ENCODE peak calls at places on chromosomes 12 and 14, in five cellular contexts. W is GM12878, N is sigmoid colon, D is transverse colon, I is esophagus muscularis mucosa. R is an unnamed sample.

GRCh38 chr14:70886421-70887206 is 20.6 kb upstream of the PCNX1 start:
- DNase-seq in W (peak; percentile 76), N (no peak), D (peak; percentile 63), I (no peak), R (no peak)

GRCh38 chr12:45913631-45914030 is 76.7 kb downstream of the SCAF11 start:
- DNase-seq in W (no peak), N (no peak), D (no peak), I (no peak), R (no peak)

GRCh38 chr12:100953217-100953616 is 158.6 kb downstream of the ANO4 start:
- DNase-seq in W (no peak), N (no peak), D (no peak), I (no peak), R (no peak)

GRCh38 chr14:86672071-86672470 is 1142.1 kb downstream of the FLRT2 start:
- DNase-seq in W (no peak), N (no peak), D (no peak), I (no peak), R (no peak)

GRCh38 chr12:120940799-120941198 is 36.6 kb upstream of the SPPL3 start:
- DNase-seq in W (no peak), N (no peak), D (no peak), I (no peak), R (no peak)

GRCh38 chr14:33796356-33796755 is 154.5 kb downstream of the EGLN3 start:
- DNase-seq in W (no peak), N (no peak), D (no peak), I (no peak), R (no peak)

GRCh38 chr14:52873694-52874093 is 77.2 kb downstream of the FERMT2 start:
- DNase-seq in W (no peak), N (peak; percentile 77), D (no peak), I (no peak), R (no peak)

GRCh38 chr12:11731455-11731854 is 82.0 kb downstream of the ETV6 start:
- DNase-seq in W (no peak), N (no peak), D (no peak), I (no peak), R (no peak)

GRCh38 chr14:95047754-95048153 is 109.6 kb downstream of the DICER1 start:
- DNase-seq in W (no peak), N (peak; percentile 45), D (no peak), I (no peak), R (no peak)

GRCh38 chr12:108722992-108723766 is 8.1 kb downstream of the CORO1C start:
- DNase-seq in W (no peak), N (peak; percentile 82), D (no peak), I (no peak), R (no peak)

GRCh38 chr12:109111775-109112491 is 4.5 kb upstream of the ACACB start:
- DNase-seq in W (no peak), N (peak; percentile 91), D (peak; percentile 82), I (no peak), R (peak; percentile 71)

GRCh38 chr12:6752181-6752930 is 585 bp downstream of the MLF2 start:
- DNase-seq in W (no peak), N (peak; percentile 82), D (peak; percentile 50), I (no peak), R (peak; percentile 83)

GRCh38 chr14:103313704-103314103 is 20.3 kb upstream of the EIF5 start:
- DNase-seq in W (no peak), N (no peak), D (no peak), I (no peak), R (no peak)

GRCh38 chr12:64450711-64451486 is 1.0 kb upstream of the TBK1 start:
- DNase-seq in W (no peak), N (no peak), D (no peak), I (no peak), R (no peak)

GRCh38 chr12:5586201-5586600 is 154.3 kb downstream of the NTF3 start:
- DNase-seq in W (no peak), N (no peak), D (no peak), I (no peak), R (no peak)

GRCh38 chr12:56461235-56462159 is 6.9 kb upstream of the SPRYD4 start:
- DNase-seq in W (no peak), N (peak; percentile 41), D (no peak), I (no peak), R (no peak)

GRCh38 chr12:7716391-7716790 is 5.2 kb downstream of the DPPA3 start:
- DNase-seq in W (no peak), N (no peak), D (no peak), I (no peak), R (no peak)

GRCh38 chr14:94174622-94175402 is 690 bp downstream of the PPP4R4 start:
- DNase-seq in W (no peak), N (peak; percentile 66), D (no peak), I (no peak), R (peak; percentile 68)

GRCh38 chr12:4771172-4771959 is 51.2 kb downstream of the GALNT8 start:
- DNase-seq in W (no peak), N (no peak), D (no peak), I (peak; percentile 82), R (no peak)

GRCh38 chr12:65649126-65649525 is 175.2 kb upstream of the HMGA2 start:
- DNase-seq in W (no peak), N (no peak), D (peak; percentile 19), I (no peak), R (no peak)

GRCh38 chr12:45834809-45835208 is 105.3 kb downstream of the ARID2 start:
- DNase-seq in W (no peak), N (no peak), D (no peak), I (no peak), R (no peak)

GRCh38 chr12:113903381-113903863 is 62.7 kb downstream of the RBM19 start:
- DNase-seq in W (peak; percentile 17), N (no peak), D (no peak), I (no peak), R (no peak)

GRCh38 chr12:95439578-95440230 is 34.2 kb upstream of the METAP2 start:
- DNase-seq in W (no peak), N (no peak), D (no peak), I (no peak), R (no peak)

GRCh38 chr12:120181991-120182631 is 12.4 kb downstream of the GCN1 start:
- DNase-seq in W (no peak), N (no peak), D (no peak), I (no peak), R (no peak)

GRCh38 chr12:102026728-102027127 is 35.1 kb downstream of the WASHC3 start:
- DNase-seq in W (no peak), N (no peak), D (no peak), I (no peak), R (no peak)

GRCh38 chr14:61544448-61545202 is 150.7 kb upstream of the HIF1A start:
- DNase-seq in W (no peak), N (no peak), D (no peak), I (no peak), R (no peak)

GRCh38 chr12:98828802-98829600 is 183.9 kb downstream of the APAF1 start:
- DNase-seq in W (no peak), N (no peak), D (no peak), I (no peak), R (no peak)

GRCh38 chr12:30026621-30027234 is 243.0 kb upstream of the TMTC1 start:
- DNase-seq in W (no peak), N (no peak), D (no peak), I (no peak), R (no peak)

DNA sequence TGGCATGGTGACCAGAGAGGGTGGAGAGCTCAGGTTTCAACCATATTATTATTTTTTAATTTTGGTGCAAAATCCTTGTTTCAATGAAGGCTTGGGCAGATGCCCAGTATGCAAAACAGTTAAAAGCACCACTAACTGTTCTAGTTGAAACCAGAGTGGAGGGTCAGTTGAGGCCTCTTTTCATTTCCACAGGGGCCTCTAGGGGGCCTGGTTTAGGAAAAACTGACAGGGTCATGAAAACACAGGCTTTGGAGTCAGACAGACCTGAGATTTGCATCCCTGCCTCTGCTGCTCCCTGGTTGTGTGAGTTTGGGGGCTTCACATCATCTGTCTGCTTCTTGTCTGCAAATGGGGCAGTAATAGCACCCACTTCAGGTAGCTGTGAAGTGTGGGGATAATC is 3.3 kb upstream of the RPH3A start:
- DNase-seq in W (no peak), N (no peak), D (no peak), I (no peak), R (no peak)
- TF ChIP-seq CTCF in W (peak; percentile 8), N (no peak), D (no peak), I (no peak), R (no peak)

DNA sequence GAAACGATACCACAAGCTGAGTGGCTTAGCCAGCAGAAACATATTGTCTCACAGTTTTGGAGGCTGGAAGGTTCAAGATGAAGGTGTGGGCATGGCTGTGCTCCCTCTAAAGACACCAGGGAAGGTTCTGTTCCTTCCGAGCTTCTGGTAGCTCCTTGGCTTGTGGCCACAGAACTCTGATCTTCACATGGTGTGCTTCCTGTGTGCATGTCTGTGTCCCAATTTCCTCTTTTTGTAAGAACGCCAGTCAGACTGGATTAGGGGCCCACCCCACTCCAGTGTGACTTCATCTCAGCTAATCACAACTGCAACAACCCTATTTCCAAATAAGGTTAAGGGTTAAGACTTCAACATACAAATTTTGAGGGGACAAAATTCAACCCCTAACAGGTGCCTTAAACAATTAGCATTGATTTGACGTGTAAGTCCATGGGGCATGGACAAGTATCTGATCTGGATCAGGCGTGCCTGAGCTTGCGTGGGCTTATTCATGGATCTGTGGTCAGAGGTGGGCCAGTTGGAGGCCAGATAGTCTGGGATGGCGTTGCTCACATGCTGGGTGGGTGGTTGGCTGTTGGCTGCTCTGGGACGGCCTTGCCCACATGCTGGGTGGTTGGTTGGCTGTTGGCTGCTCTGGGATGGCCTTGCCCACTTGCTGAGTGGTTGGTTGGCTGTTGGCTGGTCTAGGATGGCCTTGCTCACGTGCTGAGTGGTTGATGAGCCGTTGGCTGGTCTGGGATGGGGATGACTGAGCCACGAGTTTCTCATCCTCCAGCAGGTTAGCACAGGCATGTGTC is 88.5 kb downstream of the LGMN start:
- DNase-seq in W (no peak), N (no peak), D (peak; percentile 44), I (no peak), R (no peak)
- TF ChIP-seq EP300 in W (no peak), N (peak; percentile 64), D (peak; percentile 63), I (no peak), R (no peak)

GRCh38 chr12:69056743-69057515 is 124.0 kb upstream of the CPM start:
- DNase-seq in W (no peak), N (no peak), D (no peak), I (no peak), R (no peak)

GRCh38 chr12:69055280-69055679 is 122.3 kb upstream of the CPM start:
- DNase-seq in W (no peak), N (no peak), D (no peak), I (no peak), R (no peak)

GRCh38 chr12:69059465-69060457 is 126.8 kb upstream of the CPM start:
- DNase-seq in W (no peak), N (no peak), D (no peak), I (no peak), R (no peak)

GRCh38 chr12:69055706-69056105 is 122.7 kb upstream of the CPM start:
- DNase-seq in W (no peak), N (no peak), D (no peak), I (no peak), R (no peak)

DNA sequence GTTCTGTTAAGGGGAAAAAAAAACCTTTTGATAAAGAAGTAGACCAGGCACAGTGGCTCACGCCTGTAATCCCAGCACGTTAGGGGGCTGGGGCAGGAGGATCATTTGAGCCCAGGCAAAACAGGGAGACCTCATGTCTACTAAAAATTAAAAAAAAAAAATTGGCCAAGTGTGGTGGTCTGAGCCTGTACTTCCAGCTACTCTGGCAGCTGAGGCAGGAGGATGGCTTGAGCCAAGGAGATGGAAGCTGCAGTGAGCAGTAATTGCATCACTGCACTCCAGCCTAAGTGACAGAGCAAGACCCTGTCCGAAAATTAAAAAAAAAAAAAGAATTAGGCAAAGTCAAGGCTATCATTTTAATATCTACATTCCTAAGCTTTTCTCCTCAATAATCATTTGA is 124.8 kb upstream of the CPM start:
- DNase-seq in W (no peak), N (no peak), D (no peak), I (no peak), R (no peak)
- TF ChIP-seq POLR2AphosphoS5 in W (no peak), N (no peak), D (no peak), I (no peak), R (no peak)

GRCh38 chr14:92785601-92786426 is 8.3 kb upstream of the GOLGA5 start:
- DNase-seq in W (no peak), N (no peak), D (no peak), I (no peak), R (no peak)
- TF ChIP-seq CTCF in W (no peak), N (no peak), D (no peak), I (no peak), R (no peak)

R was measured in suprapubic skin.